ENCODE peak calls at places on chromosomes 1 and 21, in four cellular contexts. One of them, this sample, is unnamed.

GRCh38 chr21:36207577-36208320 is 51.1 kb downstream of the DOP1B start:
- DNase-seq in NCI-H748 treated with DMSO at 0.1 percent for 48 hours: no peak
- DNase-seq in HT1080: peak; percentile 94
- DNase-seq in SHP77: no peak
- DNase-seq in this sample: no peak

GRCh38 chr1:160486453-160486852 is 36.6 kb downstream of the SLAMF6 start:
- DNase-seq in NCI-H748 treated with DMSO at 0.1 percent for 48 hours: no peak
- DNase-seq in HT1080: no peak
- DNase-seq in SHP77: no peak
- DNase-seq in this sample: no peak

GRCh38 chr1:220770245-220770913 is 16.3 kb upstream of the MTARC1 start:
- DNase-seq in NCI-H748 treated with DMSO at 0.1 percent for 48 hours: no peak
- DNase-seq in HT1080: no peak
- DNase-seq in SHP77: no peak
- DNase-seq in this sample: no peak

GRCh38 chr21:15498455-15498854 is 231.3 kb upstream of the USP25 start:
- DNase-seq in NCI-H748 treated with DMSO at 0.1 percent for 48 hours: no peak
- DNase-seq in HT1080: no peak
- DNase-seq in SHP77: no peak
- DNase-seq in this sample: no peak

GRCh38 chr1:175015243-175015642 is 8.0 kb downstream of the MRPS14 start:
- DNase-seq in NCI-H748 treated with DMSO at 0.1 percent for 48 hours: no peak
- DNase-seq in HT1080: no peak
- DNase-seq in SHP77: no peak
- DNase-seq in this sample: no peak

GRCh38 chr1:198259336-198260109 is 102.7 kb downstream of the NEK7 start:
- DNase-seq in NCI-H748 treated with DMSO at 0.1 percent for 48 hours: no peak
- DNase-seq in HT1080: no peak
- DNase-seq in SHP77: no peak
- DNase-seq in this sample: no peak

GRCh38 chr21:17526771-17527170 is 13.9 kb downstream of the CXADR start:
- DNase-seq in NCI-H748 treated with DMSO at 0.1 percent for 48 hours: no peak
- DNase-seq in HT1080: no peak
- DNase-seq in SHP77: no peak
- DNase-seq in this sample: no peak

GRCh38 chr1:229411434-229412055 is 22.3 kb downstream of the ACTA1 start:
- DNase-seq in NCI-H748 treated with DMSO at 0.1 percent for 48 hours: no peak
- DNase-seq in HT1080: no peak
- DNase-seq in SHP77: no peak
- DNase-seq in this sample: no peak

GRCh38 chr1:25661043-25661807 is 44.6 kb downstream of the MAN1C1 start:
- DNase-seq in NCI-H748 treated with DMSO at 0.1 percent for 48 hours: no peak
- DNase-seq in HT1080: no peak
- DNase-seq in SHP77: no peak
- DNase-seq in this sample: no peak

GRCh38 chr1:88876573-88877335 is 14.6 kb downstream of the GTF2B start:
- DNase-seq in NCI-H748 treated with DMSO at 0.1 percent for 48 hours: no peak
- DNase-seq in HT1080: no peak
- DNase-seq in SHP77: no peak
- DNase-seq in this sample: no peak

GRCh38 chr21:37045139-37045538 is 27.7 kb downstream of the PIGP start:
- DNase-seq in NCI-H748 treated with DMSO at 0.1 percent for 48 hours: no peak
- DNase-seq in HT1080: no peak
- DNase-seq in SHP77: no peak
- DNase-seq in this sample: no peak